ENCODE peak calls at places on chromosomes 3 and 15, in five cellular contexts. T is OCI-LY7, R is lung, E is body of pancreas, I is PC-9. A is an unnamed sample.

GRCh38 chr15:29337156-29337959 is 67.7 kb upstream of the NSMCE3 start:
- DNase-seq in I (no peak), E (peak), R (no peak), T (no peak), A (no peak)

GRCh38 chr3:39319249-39319648 is 10.3 kb upstream of the CCR8 start:
- DNase-seq in E (no peak), R (no peak), T (no peak), I (no peak), A (no peak)

GRCh38 chr3:11362600-11362999 is 90.4 kb downstream of the ATG7 start:
- DNase-seq in R (no peak), I (no peak), T (no peak), E (no peak), A (no peak)

GRCh38 chr3:52055537-52056351 is 627 bp downstream of the DUSP7 start:
- DNase-seq in E (peak), T (peak), R (no peak), I (peak), A (no peak)

GRCh38 chr3:17799312-17799711 is 56.9 kb upstream of the TBC1D5 start:
- DNase-seq in I (no peak), E (no peak), T (no peak), R (no peak), A (no peak)

GRCh38 chr3:141152801-141153678 is 78.6 kb upstream of the PXYLP1 start:
- DNase-seq in I (no peak), E (no peak), T (no peak), R (no peak), A (no peak)

GRCh38 chr15:66832679-66833078 is 130.6 kb downstream of the SMAD6 start:
- DNase-seq in R (no peak), T (peak), E (no peak), I (no peak), A (no peak)

GRCh38 chr15:27871078-27871695 is 227.9 kb downstream of the OCA2 start:
- DNase-seq in T (no peak), I (no peak), E (no peak), R (no peak), A (no peak)

GRCh38 chr3:144652573-144652972 is 681.0 kb downstream of the DIPK2A start:
- DNase-seq in T (no peak), I (no peak), E (no peak), R (no peak), A (no peak)

GRCh38 chr3:105553851-105554250 is 187.1 kb downstream of the ALCAM start:
- DNase-seq in R (no peak), T (no peak), E (no peak), I (no peak), A (no peak)

GRCh38 chr3:172329070-172329469 is 119.2 kb downstream of the GHSR start:
- DNase-seq in I (no peak), R (no peak), E (no peak), T (no peak), A (no peak)

GRCh38 chr15:101613130-101614000 is 38.8 kb downstream of the TM2D3 start:
- DNase-seq in E (peak), I (peak), T (no peak), R (no peak), A (no peak)

GRCh38 chr15:63135804-63136203 is 14.1 kb downstream of the LACTB start:
- DNase-seq in T (no peak), I (peak), E (no peak), R (no peak), A (no peak)

GRCh38 chr15:43410572-43411214 is 39.8 kb downstream of the TUBGCP4 start:
- DNase-seq in R (no peak), E (no peak), T (no peak), I (no peak), A (no peak)

GRCh38 chr3:182258538-182259177 is 534.6 kb upstream of the ATP11B start:
- DNase-seq in E (no peak), I (peak), T (peak), R (no peak), A (no peak)

GRCh38 chr3:177567833-177568232 is 370.6 kb upstream of the TBL1XR1 start:
- DNase-seq in I (no peak), E (no peak), T (no peak), R (no peak), A (no peak)

GRCh38 chr3:134623615-134624245 is 27.1 kb downstream of the KY start:
- DNase-seq in T (no peak), I (no peak), R (no peak), E (no peak), A (no peak)

GRCh38 chr3:2098398-2099027 is at the start of gene CNTN4:
- DNase-seq in I (no peak), E (peak), R (peak), T (no peak), A (no peak)

GRCh38 chr3:117409701-117410459 is 700.3 kb downstream of the TUSC7 start:
- DNase-seq in T (no peak), I (no peak), R (no peak), E (no peak), A (no peak)

GRCh38 chr3:117408811-117409210 is 699.2 kb downstream of the TUSC7 start:
- DNase-seq in E (no peak), R (no peak), I (no peak), T (no peak), A (no peak)

GRCh38 chr3:117409256-117409655 is 699.7 kb downstream of the TUSC7 start:
- DNase-seq in R (no peak), I (no peak), T (no peak), E (no peak), A (no peak)

GRCh38 chr3:117404756-117405155 is 695.2 kb downstream of the TUSC7 start:
- DNase-seq in E (no peak), T (no peak), R (no peak), I (no peak), A (no peak)

DNA sequence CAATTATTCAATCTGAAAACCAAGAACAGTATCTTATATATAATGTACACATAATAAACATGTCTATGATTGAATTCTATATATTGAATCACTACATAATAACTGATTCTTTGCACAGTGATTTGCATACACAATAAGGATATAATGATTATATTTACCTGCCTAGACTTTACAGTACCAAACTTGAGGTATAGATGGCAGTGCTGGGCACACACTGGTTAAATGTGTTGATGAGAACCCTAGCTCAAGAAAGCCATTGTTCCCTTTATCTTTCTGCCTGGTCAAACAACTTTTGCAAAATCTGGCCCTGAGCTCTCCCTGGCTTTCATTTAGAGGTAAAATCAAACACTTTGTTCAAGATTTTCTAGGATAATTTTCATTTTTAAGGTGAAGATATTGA is 697.7 kb downstream of the TUSC7 start:
- DNase-seq in R (no peak), I (no peak), T (no peak), E (no peak), A (no peak)
- TF ChIP-seq CTCF in R (no peak), I (peak), T (peak), E (peak), A (peak)

DNA sequence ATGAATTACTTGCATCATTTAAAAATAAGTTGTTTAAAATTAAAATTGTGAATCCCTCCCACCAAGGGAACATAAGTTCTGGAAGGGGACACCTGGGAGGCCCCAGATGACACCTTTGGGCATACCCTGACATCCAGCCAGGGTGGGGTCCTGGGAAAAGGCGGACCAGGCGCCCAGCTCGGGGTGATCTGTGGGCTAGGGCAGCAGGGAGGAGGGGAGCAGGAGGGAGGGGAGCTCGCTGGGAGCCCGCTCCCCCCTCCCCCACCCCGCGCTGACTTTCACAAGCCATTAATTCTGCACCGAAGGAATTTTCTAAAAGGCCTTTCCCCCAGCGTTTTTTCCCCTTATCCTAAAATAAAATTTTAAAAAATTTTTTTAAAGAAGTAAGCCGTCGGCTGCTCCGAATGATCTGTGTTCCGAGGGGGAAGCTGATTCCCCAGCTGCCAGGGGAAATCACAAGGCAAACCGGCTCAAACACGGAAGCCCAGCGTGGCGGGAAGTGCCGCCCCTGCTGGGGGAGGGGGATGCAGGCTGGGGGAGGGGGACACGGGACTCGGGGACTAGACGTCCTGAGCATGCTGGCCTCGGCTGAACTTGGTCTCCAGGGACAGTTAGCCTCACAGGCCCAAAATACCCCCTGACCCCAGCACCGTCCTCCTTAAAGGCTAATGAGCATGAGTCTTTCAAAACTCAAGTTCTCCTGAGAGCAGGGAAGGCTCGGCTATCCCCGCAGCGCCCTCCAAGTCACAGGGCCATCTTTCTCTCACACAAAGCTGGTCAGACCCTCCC is 13.9 kb downstream of the PLXND1 start:
- DNase-seq in R (peak), T (no peak), I (no peak), E (no peak), A (no peak)
- H3K4me3 ChIP-seq in R (no peak), T (no peak), I (no peak), E (no peak), A (no peak)

DNA sequence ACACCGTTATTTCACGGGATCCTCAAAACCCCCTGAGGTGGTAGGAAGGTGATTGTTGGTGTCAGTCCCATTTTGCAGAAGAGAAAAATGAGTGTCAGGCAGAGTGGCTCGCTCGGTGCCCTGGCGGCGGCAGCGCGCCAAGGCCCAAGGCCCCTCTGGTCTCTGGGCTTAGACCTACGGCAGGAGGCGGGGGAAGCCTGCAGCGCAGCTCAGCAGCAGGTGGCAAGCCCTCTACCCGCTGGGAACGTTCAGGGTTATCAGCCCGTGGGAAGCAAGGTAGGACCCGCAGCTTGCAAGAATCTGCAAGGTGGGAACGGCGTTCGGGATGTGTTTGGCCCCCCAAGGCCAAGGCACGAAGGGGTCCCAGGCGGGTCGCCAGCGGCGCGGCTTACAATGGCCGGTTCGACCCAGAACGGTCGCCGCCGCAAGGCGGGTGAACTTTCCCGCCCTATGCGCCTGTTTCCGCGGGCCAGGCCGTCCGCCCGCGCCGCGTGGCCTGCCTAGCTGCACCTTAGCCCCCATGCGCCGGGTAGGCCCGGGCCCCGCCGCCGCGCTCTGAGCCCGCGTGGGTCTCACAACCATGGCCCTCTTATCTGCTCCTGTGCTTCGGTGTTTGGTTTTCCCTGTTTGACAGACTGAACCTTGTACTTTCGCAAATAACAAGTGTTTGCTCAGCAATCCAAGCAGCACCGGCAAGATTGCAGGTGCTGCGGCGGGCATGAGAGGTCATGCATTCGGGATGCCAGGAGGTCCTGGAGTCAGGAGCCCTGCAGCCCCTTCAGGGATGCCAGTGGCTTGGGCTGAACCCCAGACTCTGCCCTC is 39.7 kb downstream of the CCNL1 start:
- DNase-seq in E (peak), T (no peak), I (no peak), R (no peak), A (no peak)
- TF ChIP-seq CTCF in E (peak), T (no peak), I (no peak), R (no peak), A (no peak)

GRCh38 chr3:129722527-129722926 is 116.1 kb upstream of the PLXND1 start:
- DNase-seq in R (no peak), I (no peak), E (no peak), T (no peak), A (no peak)
- H3K4me3 ChIP-seq in R (no peak), I (no peak), E (no peak), T (no peak), A (no peak)

GRCh38 chr15:65192016-65192415 is 6.9 kb upstream of the CLPX start:
- DNase-seq in I (no peak), R (no peak), E (no peak), T (peak), A (no peak)

GRCh38 chr15:65183847-65184159 is 1.3 kb downstream of the CLPX start:
- DNase-seq in E (no peak), R (no peak), I (no peak), T (no peak), A (no peak)

GRCh38 chr15:65184944-65185717 is at the start of gene CLPX:
- DNase-seq in T (peak), E (peak), I (peak), R (peak), A (peak)

GRCh38 chr15:65184305-65184943 is 718 bp downstream of the CLPX start:
- DNase-seq in E (peak), I (peak), T (peak), R (peak), A (no peak)

GRCh38 chr15:65189102-65189740 is 4.1 kb upstream of the CLPX start:
- DNase-seq in I (peak), T (peak), R (no peak), E (no peak), A (no peak)
- TF ChIP-seq CTCF in I (peak), T (peak), R (peak), E (peak), A (peak)

GRCh38 chr3:197356741-197357140 is 58.3 kb upstream of the DLG1 start:
- DNase-seq in E (no peak), T (no peak), R (no peak), I (no peak), A (no peak)
- H3K4me3 ChIP-seq in E (no peak), T (no peak), R (no peak), I (no peak), A (no peak)

GRCh38 chr3:55487376-55488241 is 503 bp upstream of the WNT5A start:
- DNase-seq in I (peak), R (no peak), T (peak), E (peak), A (no peak)
- TF ChIP-seq CTCF in I (no peak), R (no peak), T (no peak), E (no peak), A (no peak)

GRCh38 chr3:86988986-86989385 is 2.0 kb downstream of the VGLL3 start:
- DNase-seq in I (no peak), E (no peak), R (no peak), T (no peak), A (no peak)

GRCh38 chr3:86987421-86987715 is 3.6 kb downstream of the VGLL3 start:
- DNase-seq in R (no peak), T (no peak), I (no peak), E (no peak), A (no peak)

GRCh38 chr3:86989611-86990010 is 1.3 kb downstream of the VGLL3 start:
- DNase-seq in T (no peak), E (no peak), I (no peak), R (no peak), A (no peak)

GRCh38 chr3:86986666-86987420 is 4.1 kb downstream of the VGLL3 start:
- DNase-seq in I (no peak), T (no peak), E (no peak), R (no peak), A (no peak)

DNA sequence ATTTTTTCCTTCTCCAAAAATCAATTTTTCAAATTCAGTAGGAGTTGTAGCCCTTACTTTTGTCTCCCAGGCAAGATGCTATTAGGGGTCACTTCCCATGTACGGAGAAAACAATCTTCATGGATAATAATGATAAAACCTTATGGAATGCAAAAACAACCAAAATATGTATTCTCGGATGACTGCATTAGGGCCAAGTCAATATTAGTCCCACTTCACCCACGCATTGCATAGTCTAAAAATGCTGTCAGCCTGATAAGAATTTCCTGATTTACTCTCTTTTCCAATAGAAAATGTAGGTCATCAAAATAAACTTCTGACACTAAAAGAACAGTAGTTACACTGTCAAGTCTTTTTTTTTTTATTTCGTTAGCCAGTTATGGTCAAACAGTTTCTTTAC is 2.7 kb downstream of the VGLL3 start:
- DNase-seq in I (no peak), E (no peak), R (no peak), T (no peak), A (no peak)
- H3K4me3 ChIP-seq in I (no peak), E (no peak), R (no peak), T (no peak), A (no peak)

GRCh38 chr3:68018275-68018674 is 363.9 kb upstream of the SUCLG2 start:
- DNase-seq in E (no peak), I (no peak), T (peak), R (no peak), A (no peak)

GRCh38 chr3:68017069-68017468 is 362.7 kb upstream of the SUCLG2 start:
- DNase-seq in I (no peak), E (no peak), R (no peak), T (peak), A (no peak)
- TF ChIP-seq CTCF in I (no peak), E (peak), R (no peak), T (peak), A (no peak)

GRCh38 chr15:70100495-70101331 is 3.0 kb upstream of the TLE3 start:
- DNase-seq in T (peak), R (peak), I (no peak), E (peak), A (no peak)

GRCh38 chr15:70099167-70099965 is 1.6 kb upstream of the TLE3 start:
- DNase-seq in E (peak), R (peak), I (peak), T (peak), A (peak)

GRCh38 chr15:70102827-70103226 is 5.1 kb upstream of the TLE3 start:
- DNase-seq in T (no peak), I (no peak), E (no peak), R (no peak), A (no peak)

GRCh38 chr15:70099966-70100494 is 2.3 kb upstream of the TLE3 start:
- DNase-seq in I (no peak), T (peak), E (no peak), R (no peak), A (no peak)

GRCh38 chr15:70101459-70102113 is 3.9 kb upstream of the TLE3 start:
- DNase-seq in R (peak), T (peak), I (peak), E (peak), A (no peak)
- H3K4me3 ChIP-seq in R (no peak), T (peak), I (no peak), E (no peak), A (no peak)